ENCODE peak calls at places on chromosomes 2 and 18, in four cellular contexts. One of them, this sample, is unnamed.
A peak's percentile ranks its signal among the peaks of the same experiment; 100 is the strongest.

GRCh38 chr2:73003027-73003426 is 68.5 kb downstream of the SFXN5 start:
- DNase-seq in body of pancreas: no peak
- DNase-seq in WERI-Rb-1: no peak
- DNase-seq in brain microvascular endothelial cell: no peak
- DNase-seq in this sample: no peak

GRCh38 chr2:158184001-158184400 is 82.3 kb downstream of the UPP2 start:
- DNase-seq in body of pancreas: no peak
- DNase-seq in WERI-Rb-1: no peak
- DNase-seq in brain microvascular endothelial cell: no peak
- DNase-seq in this sample: no peak

GRCh38 chr2:166773268-166773949 is 114.9 kb upstream of the XIRP2 start:
- DNase-seq in body of pancreas: no peak
- DNase-seq in WERI-Rb-1: no peak
- DNase-seq in brain microvascular endothelial cell: no peak
- DNase-seq in this sample: no peak

GRCh38 chr2:167215595-167215994 is 327.3 kb downstream of the XIRP2 start:
- DNase-seq in body of pancreas: peak; percentile 97
- DNase-seq in WERI-Rb-1: no peak
- DNase-seq in brain microvascular endothelial cell: no peak
- DNase-seq in this sample: no peak

GRCh38 chr2:7900593-7900992 is 781.3 kb upstream of the ID2 start:
- DNase-seq in body of pancreas: peak; percentile 65
- DNase-seq in WERI-Rb-1: no peak
- DNase-seq in brain microvascular endothelial cell: no peak
- DNase-seq in this sample: no peak

GRCh38 chr2:63849381-63850203 is 7.9 kb downstream of the UGP2 start:
- DNase-seq in body of pancreas: no peak
- DNase-seq in WERI-Rb-1: no peak
- DNase-seq in brain microvascular endothelial cell: no peak
- DNase-seq in this sample: peak; percentile 64

GRCh38 chr2:45964226-45964841 is 312.9 kb downstream of the PRKCE start:
- DNase-seq in body of pancreas: peak; percentile 56
- DNase-seq in WERI-Rb-1: no peak
- DNase-seq in brain microvascular endothelial cell: peak; percentile 48
- DNase-seq in this sample: no peak

GRCh38 chr2:183162362-183162761 is 38.1 kb downstream of the NUP35 start:
- DNase-seq in body of pancreas: no peak
- DNase-seq in WERI-Rb-1: no peak
- DNase-seq in brain microvascular endothelial cell: peak; percentile 77
- DNase-seq in this sample: no peak

GRCh38 chr2:30272761-30273573 is 41.6 kb downstream of the LBH start:
- DNase-seq in body of pancreas: no peak
- DNase-seq in WERI-Rb-1: no peak
- DNase-seq in brain microvascular endothelial cell: peak; percentile 27
- DNase-seq in this sample: no peak

GRCh38 chr2:191171291-191171690 is 20.5 kb upstream of the STAT4 start:
- DNase-seq in body of pancreas: no peak
- DNase-seq in WERI-Rb-1: no peak
- DNase-seq in brain microvascular endothelial cell: no peak
- DNase-seq in this sample: no peak

GRCh38 chr2:67463810-67464209 is 66.7 kb downstream of the ETAA1 start:
- DNase-seq in body of pancreas: no peak
- DNase-seq in WERI-Rb-1: no peak
- DNase-seq in brain microvascular endothelial cell: no peak
- DNase-seq in this sample: no peak

GRCh38 chr2:11444737-11445136 is 21.2 kb downstream of the E2F6 start:
- DNase-seq in body of pancreas: no peak
- DNase-seq in WERI-Rb-1: no peak
- DNase-seq in brain microvascular endothelial cell: no peak
- DNase-seq in this sample: no peak
- TF ChIP-seq CTCF in body of pancreas: no peak
- TF ChIP-seq CTCF in WERI-Rb-1: peak; percentile 9
- TF ChIP-seq CTCF in brain microvascular endothelial cell: peak; percentile 24
- TF ChIP-seq CTCF in this sample: no peak

GRCh38 chr2:184646177-184646576 is 47.8 kb downstream of the ZNF804A start:
- DNase-seq in body of pancreas: no peak
- DNase-seq in WERI-Rb-1: no peak
- DNase-seq in brain microvascular endothelial cell: peak; percentile 22
- DNase-seq in this sample: peak; percentile 2
- TF ChIP-seq CTCF in body of pancreas: no peak
- TF ChIP-seq CTCF in WERI-Rb-1: no peak
- TF ChIP-seq CTCF in brain microvascular endothelial cell: no peak
- TF ChIP-seq CTCF in this sample: no peak

DNA sequence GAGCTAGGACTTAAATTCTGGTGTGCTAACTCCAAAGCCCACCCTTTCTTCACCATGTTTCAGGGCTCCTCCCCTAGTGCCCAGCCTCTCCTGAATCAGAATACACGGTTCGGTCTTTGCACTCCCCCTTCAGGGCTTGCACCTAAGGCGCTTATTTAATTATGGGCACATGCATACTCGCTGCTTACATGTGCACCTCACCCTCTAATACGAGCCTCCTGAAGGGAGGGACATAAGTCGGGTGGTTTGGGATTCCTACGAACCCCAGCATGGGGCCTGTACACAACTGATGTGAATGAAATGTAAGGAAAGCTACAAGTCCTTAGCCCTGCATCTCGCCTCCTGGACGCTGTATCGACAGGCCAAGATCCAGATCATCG is 435 bp downstream of the IFT172 start:
- DNase-seq in body of pancreas: peak; percentile 14
- DNase-seq in WERI-Rb-1: peak; percentile 56
- DNase-seq in brain microvascular endothelial cell: no peak
- DNase-seq in this sample: peak; percentile 54
- TF ChIP-seq CTCF in body of pancreas: no peak
- TF ChIP-seq CTCF in WERI-Rb-1: peak; percentile 36
- TF ChIP-seq CTCF in brain microvascular endothelial cell: peak; percentile 40
- TF ChIP-seq CTCF in this sample: no peak

GRCh38 chr2:50535256-50535655 is 496.7 kb downstream of the NRXN1 start:
- DNase-seq in body of pancreas: no peak
- DNase-seq in WERI-Rb-1: no peak
- DNase-seq in brain microvascular endothelial cell: no peak
- DNase-seq in this sample: no peak

GRCh38 chr2:50538137-50538536 is 493.8 kb downstream of the NRXN1 start:
- DNase-seq in body of pancreas: no peak
- DNase-seq in WERI-Rb-1: no peak
- DNase-seq in brain microvascular endothelial cell: no peak
- DNase-seq in this sample: no peak

GRCh38 chr2:50535971-50536759 is 495.8 kb downstream of the NRXN1 start:
- DNase-seq in body of pancreas: peak; percentile 14
- DNase-seq in WERI-Rb-1: peak; percentile 37
- DNase-seq in brain microvascular endothelial cell: peak; percentile 35
- DNase-seq in this sample: peak; percentile 39
- TF ChIP-seq CTCF in body of pancreas: peak; percentile 54
- TF ChIP-seq CTCF in WERI-Rb-1: peak; percentile 54
- TF ChIP-seq CTCF in brain microvascular endothelial cell: peak; percentile 61
- TF ChIP-seq CTCF in this sample: peak; percentile 80

DNA sequence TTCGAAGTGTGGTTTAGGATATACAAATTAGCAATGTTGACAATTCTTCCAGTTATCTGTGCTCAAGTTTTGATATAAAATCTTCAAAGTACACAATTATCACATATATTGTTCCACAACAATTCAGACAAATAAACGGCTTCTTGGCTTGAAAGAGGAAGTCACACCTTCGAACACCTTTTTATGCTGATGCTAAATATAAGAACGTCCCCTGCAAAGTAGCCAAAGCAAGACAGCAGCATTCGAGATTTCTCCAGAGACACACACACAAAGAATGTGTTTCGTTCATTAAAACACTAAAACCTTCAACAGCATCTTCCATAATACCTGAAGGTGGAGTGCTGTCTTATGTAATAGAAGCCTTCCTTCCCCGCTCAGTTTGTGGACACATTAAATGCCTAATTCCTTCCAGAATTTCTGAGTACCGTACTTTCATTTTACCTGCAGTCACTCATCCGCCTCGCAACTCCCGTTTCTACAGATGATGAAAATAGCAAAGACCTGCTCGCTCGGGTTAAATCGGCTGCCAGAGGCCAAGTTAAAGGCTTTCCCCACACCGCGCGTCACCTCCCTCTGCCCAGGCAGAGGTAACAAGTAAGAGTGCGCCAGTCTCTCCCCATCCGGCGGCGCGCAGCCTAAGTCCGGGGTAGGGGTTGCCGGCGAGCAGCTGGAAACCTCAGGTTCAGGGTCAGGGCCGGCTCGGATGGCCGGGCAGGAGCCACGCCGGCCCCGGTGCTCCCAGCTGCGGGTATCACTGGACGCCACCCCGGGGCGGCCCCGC is 847 bp downstream of the SERPINE2 start:
- DNase-seq in body of pancreas: peak; percentile 31
- DNase-seq in WERI-Rb-1: peak; percentile 58
- DNase-seq in brain microvascular endothelial cell: no peak
- DNase-seq in this sample: peak; percentile 61
- TF ChIP-seq CTCF in body of pancreas: no peak
- TF ChIP-seq CTCF in WERI-Rb-1: no peak
- TF ChIP-seq CTCF in brain microvascular endothelial cell: no peak
- TF ChIP-seq CTCF in this sample: no peak

GRCh38 chr18:41146301-41146700 is 808.7 kb upstream of the PIK3C3 start:
- DNase-seq in body of pancreas: no peak
- DNase-seq in WERI-Rb-1: peak; percentile 40
- DNase-seq in brain microvascular endothelial cell: no peak
- DNase-seq in this sample: peak; percentile 48
- TF ChIP-seq CTCF in body of pancreas: no peak
- TF ChIP-seq CTCF in WERI-Rb-1: peak; percentile 9
- TF ChIP-seq CTCF in brain microvascular endothelial cell: no peak
- TF ChIP-seq CTCF in this sample: peak; percentile 4

DNA sequence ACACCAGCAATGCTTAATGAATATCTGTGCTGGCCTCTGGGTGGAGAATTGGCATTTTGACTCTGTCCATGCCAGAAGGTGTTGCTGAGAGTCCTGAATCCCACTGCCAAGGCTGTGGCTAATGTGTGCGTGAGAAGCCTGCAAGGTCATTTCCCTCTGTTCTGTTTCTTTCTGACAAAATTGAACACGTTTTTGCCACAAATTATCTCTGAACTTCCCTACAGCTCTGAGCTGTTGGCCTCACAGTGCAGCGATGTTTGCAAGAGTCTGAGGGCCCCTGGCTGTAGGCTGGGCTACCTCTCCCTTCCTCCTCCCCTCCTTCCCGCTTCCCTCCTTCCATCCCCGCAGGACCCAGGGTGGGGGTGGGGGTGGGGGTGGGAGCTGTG is 154.1 kb upstream of the HS6ST1 start:
- DNase-seq in body of pancreas: no peak
- DNase-seq in WERI-Rb-1: no peak
- DNase-seq in brain microvascular endothelial cell: no peak
- DNase-seq in this sample: peak; percentile 0
- TF ChIP-seq CTCF in body of pancreas: no peak
- TF ChIP-seq CTCF in WERI-Rb-1: no peak
- TF ChIP-seq CTCF in brain microvascular endothelial cell: no peak
- TF ChIP-seq CTCF in this sample: no peak

DNA sequence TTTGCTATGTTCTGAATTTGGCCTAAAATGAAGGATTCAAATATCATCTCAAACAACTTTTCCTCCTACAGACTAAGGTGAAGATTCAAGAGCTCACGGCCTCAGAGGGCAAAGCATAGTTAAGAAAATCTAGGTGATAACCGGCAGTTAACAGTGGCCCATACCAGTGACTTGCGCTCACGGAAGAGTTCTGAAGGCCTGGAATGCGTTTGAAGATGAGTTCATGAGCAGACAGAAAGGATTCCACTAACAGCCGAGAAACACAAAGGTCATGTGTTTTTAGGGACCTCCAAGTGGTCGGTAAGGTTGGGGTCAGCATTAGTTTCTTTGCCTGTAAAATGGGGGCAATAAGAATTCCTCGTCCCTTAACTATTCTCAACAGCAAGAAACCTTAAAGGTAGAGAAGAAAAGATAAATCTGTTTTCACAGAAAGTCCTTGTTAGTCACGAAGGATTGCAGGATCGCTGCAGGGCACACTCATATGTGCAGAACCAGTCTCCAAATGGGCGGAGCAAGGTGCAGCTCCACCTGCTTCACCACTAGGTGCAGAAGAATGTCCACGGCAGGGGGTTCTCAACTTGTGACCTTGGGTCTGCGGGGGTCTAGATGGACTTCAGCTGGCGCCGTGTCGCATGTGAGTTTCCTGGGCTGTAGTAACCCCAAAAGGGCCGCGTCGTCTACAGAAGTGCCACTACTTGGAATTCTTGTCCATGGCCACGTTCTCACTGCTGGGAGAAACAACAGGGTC is 708 bp upstream of the RPIA start:
- DNase-seq in body of pancreas: peak; percentile 72
- DNase-seq in WERI-Rb-1: peak; percentile 34
- DNase-seq in brain microvascular endothelial cell: no peak
- DNase-seq in this sample: no peak
- TF ChIP-seq CTCF in body of pancreas: peak; percentile 53
- TF ChIP-seq CTCF in WERI-Rb-1: no peak
- TF ChIP-seq CTCF in brain microvascular endothelial cell: peak; percentile 36
- TF ChIP-seq CTCF in this sample: peak; percentile 19

GRCh38 chr2:31822587-31822986 is 188.2 kb downstream of the MEMO1 start:
- DNase-seq in body of pancreas: no peak
- DNase-seq in WERI-Rb-1: no peak
- DNase-seq in brain microvascular endothelial cell: no peak
- DNase-seq in this sample: no peak
- TF ChIP-seq CTCF in body of pancreas: no peak
- TF ChIP-seq CTCF in WERI-Rb-1: no peak
- TF ChIP-seq CTCF in brain microvascular endothelial cell: no peak
- TF ChIP-seq CTCF in this sample: no peak

GRCh38 chr2:95278637-95279225 is 4.5 kb downstream of the PROM2 start:
- DNase-seq in body of pancreas: peak; percentile 1
- DNase-seq in WERI-Rb-1: no peak
- DNase-seq in brain microvascular endothelial cell: no peak
- DNase-seq in this sample: no peak

GRCh38 chr2:95276244-95276887 is 2.1 kb downstream of the PROM2 start:
- DNase-seq in body of pancreas: no peak
- DNase-seq in WERI-Rb-1: no peak
- DNase-seq in brain microvascular endothelial cell: no peak
- DNase-seq in this sample: no peak

GRCh38 chr2:95278051-95278471 is 3.8 kb downstream of the PROM2 start:
- DNase-seq in body of pancreas: no peak
- DNase-seq in WERI-Rb-1: no peak
- DNase-seq in brain microvascular endothelial cell: peak; percentile 50
- DNase-seq in this sample: no peak

GRCh38 chr2:95276888-95277245 is 2.6 kb downstream of the PROM2 start:
- DNase-seq in body of pancreas: no peak
- DNase-seq in WERI-Rb-1: no peak
- DNase-seq in brain microvascular endothelial cell: no peak
- DNase-seq in this sample: no peak

DNA sequence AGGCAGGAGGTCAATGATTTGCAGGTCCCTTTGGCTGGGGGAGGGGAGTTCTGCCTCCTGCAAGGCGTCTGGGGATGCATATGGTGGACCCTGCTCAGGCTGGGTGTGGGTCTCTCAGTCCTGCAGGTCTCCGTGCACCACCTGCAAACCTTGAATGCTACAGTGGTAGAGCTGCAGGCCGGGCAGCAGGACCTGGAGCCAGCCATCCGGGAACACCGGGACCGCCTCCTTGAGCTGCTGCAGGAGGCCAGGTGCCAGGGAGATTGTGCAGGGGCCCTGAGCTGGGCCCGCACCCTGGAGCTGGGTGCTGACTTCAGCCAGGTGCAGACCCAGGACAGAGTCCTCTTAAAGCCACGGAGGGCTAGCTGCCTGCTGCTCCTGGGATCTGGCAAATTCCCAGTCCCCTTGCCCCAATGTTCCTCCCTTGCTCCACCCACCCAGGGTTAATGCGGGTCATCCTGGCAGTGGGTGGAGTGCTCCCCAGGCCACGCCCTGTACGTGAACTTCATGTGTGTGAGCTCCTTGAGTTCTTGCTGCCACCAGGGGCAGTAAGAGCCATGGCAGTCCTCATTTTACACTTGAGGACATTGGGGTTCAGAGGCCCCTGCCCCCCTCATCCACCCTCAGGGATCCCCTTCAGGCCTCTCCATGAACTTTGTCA is 3.1 kb downstream of the PROM2 start:
- DNase-seq in body of pancreas: peak; percentile 83
- DNase-seq in WERI-Rb-1: peak; percentile 33
- DNase-seq in brain microvascular endothelial cell: no peak
- DNase-seq in this sample: no peak
- TF ChIP-seq CTCF in body of pancreas: peak; percentile 33
- TF ChIP-seq CTCF in WERI-Rb-1: peak; percentile 53
- TF ChIP-seq CTCF in brain microvascular endothelial cell: peak; percentile 5
- TF ChIP-seq CTCF in this sample: no peak